ENCODE peak calls at places on chromosomes 4 and X, in seven cellular contexts. E is activated naive CD8-positive, alpha-beta T cell treated with anti-CD3 and anti-CD28 coated beads for 36 hours; X is M059J; R is renal cortical epithelial cell; D is A172; F is DMS153; Q is effector memory CD4-positive, alpha-beta T cell. H is an unnamed sample.

GRCh38 chr4:7847206-7847605 is 92.5 kb downstream of the AFAP1 start:
- DNase-seq in E (no peak), X (no peak), R (no peak), D (no peak), F (no peak), Q (no peak), H (no peak)

GRCh38 chr4:30153427-30153826 is 566.7 kb upstream of the PCDH7 start:
- DNase-seq in E (no peak), X (no peak), R (no peak), D (no peak), F (no peak), Q (no peak), H (no peak)

GRCh38 chr4:10457255-10457801 is at the start of gene ZNF518B:
- DNase-seq in E (peak), X (peak), R (peak), D (no peak), F (peak), Q (peak), H (peak)

GRCh38 chrX:39318497-39319343 is 517.5 kb downstream of the MID1IP1 start:
- DNase-seq in E (no peak), X (no peak), R (no peak), D (no peak), F (no peak), Q (no peak), H (no peak)

GRCh38 chrX:118115948-118116307 is 682 bp downstream of the KLHL13 start:
- DNase-seq in E (no peak), X (peak), R (no peak), D (no peak), F (no peak), Q (no peak), H (no peak)

GRCh38 chrX:144531877-144532276 is 648.0 kb downstream of the UBE2NL start:
- DNase-seq in E (no peak), X (no peak), R (no peak), D (no peak), F (no peak), Q (no peak), H (no peak)

GRCh38 chr4:74490736-74491135 is 45.8 kb downstream of the AREG start:
- DNase-seq in E (no peak), X (no peak), R (no peak), D (no peak), F (no peak), Q (no peak), H (no peak)

GRCh38 chrX:21487832-21488231 is 113.6 kb downstream of the CNKSR2 start:
- DNase-seq in E (no peak), X (peak), R (peak), D (no peak), F (peak), Q (no peak), H (no peak)

GRCh38 chrX:69145714-69146113 is 19.5 kb downstream of the PJA1 start:
- DNase-seq in E (no peak), X (no peak), R (no peak), D (no peak), F (no peak), Q (no peak), H (no peak)

GRCh38 chr4:41320278-41320677 is 63.5 kb downstream of the UCHL1 start:
- DNase-seq in E (no peak), X (peak), R (no peak), D (peak), F (no peak), Q (no peak), H (peak)

GRCh38 chr4:57312296-57312695 is 202.1 kb upstream of the IGFBP7 start:
- DNase-seq in E (no peak), X (no peak), R (no peak), D (no peak), F (no peak), Q (no peak), H (no peak)

GRCh38 chr4:139142980-139143379 is 34.0 kb downstream of the ELF2 start:
- DNase-seq in E (no peak), X (no peak), R (no peak), D (no peak), F (no peak), Q (no peak), H (no peak)

GRCh38 chr4:124445071-124445470 is 267.5 kb downstream of the ANKRD50 start:
- DNase-seq in E (no peak), X (no peak), R (no peak), D (no peak), F (no peak), Q (no peak), H (no peak)

GRCh38 chr4:121190389-121190788 is 26.3 kb upstream of the TNIP3 start:
- DNase-seq in E (no peak), X (no peak), R (no peak), D (no peak), F (no peak), Q (no peak), H (no peak)

GRCh38 chrX:49884290-49884862 is 5.1 kb downstream of the USP27X start:
- DNase-seq in E (peak), X (peak), R (peak), D (peak), F (no peak), Q (no peak), H (peak)

GRCh38 chrX:40262641-40263560 is 165.1 kb upstream of the BCOR start:
- DNase-seq in E (no peak), X (peak), R (peak), D (peak), F (no peak), Q (no peak), H (peak)

GRCh38 chrX:115068896-115069295 is 51.5 kb upstream of the IL13RA2 start:
- DNase-seq in E (no peak), X (no peak), R (no peak), D (no peak), F (no peak), Q (no peak), H (no peak)

GRCh38 chrX:130108647-130109428 is 1.5 kb downstream of the ELF4 start:
- DNase-seq in E (peak), X (peak), R (peak), D (peak), F (no peak), Q (peak), H (peak)

GRCh38 chr4:122309988-122310626 is 68.7 kb upstream of the ADAD1 start:
- DNase-seq in E (no peak), X (peak), R (peak), D (no peak), F (no peak), Q (no peak), H (no peak)

GRCh38 chr4:57127361-57127760 is 17.2 kb upstream of the IGFBP7 start:
- DNase-seq in E (no peak), X (no peak), R (no peak), D (no peak), F (no peak), Q (no peak), H (no peak)

GRCh38 chr4:183757105-183757504 is 98.0 kb downstream of the TRAPPC11 start:
- DNase-seq in E (no peak), X (peak), R (peak), D (peak), F (no peak), Q (no peak), H (peak)

GRCh38 chrX:152575331-152575730 is 62.4 kb upstream of the GABRQ start:
- DNase-seq in E (no peak), X (peak), R (no peak), D (peak), F (no peak), Q (no peak), H (no peak)

GRCh38 chr4:164731827-164732474 is 22.0 kb upstream of the SMIM31 start:
- DNase-seq in E (peak), X (peak), R (peak), D (peak), F (no peak), Q (peak), H (peak)

GRCh38 chrX:154541896-154542722 is 4.5 kb downstream of the G6PD start:
- DNase-seq in E (peak), X (peak), R (peak), D (peak), F (no peak), Q (no peak), H (peak)

H was measured in Caki2.